ENCODE peak calls at places on chromosomes 13 and 19, in nine cellular contexts. O is neural progenitor cell, V is right atrium auricular region, Z is small intestine, I is upper lobe of left lung, R is mesenchymal stem cell, W is caudate nucleus, H is kidney, P is dorsolateral prefrontal cortex. M is an unnamed sample.

GRCh38 chr13:59360108-59360507 is 803.6 kb downstream of the DIAPH3 start:
- DNase-seq in O (peak), V (no peak), Z (no peak), I (no peak), R (no peak), W (no peak), H (no peak), P (no peak), M (no peak)

GRCh38 chr19:1237754-1238372 is at the start of gene CBARP:
- DNase-seq in O (peak), V (no peak), Z (no peak), I (no peak), R (no peak), W (peak), H (no peak), P (peak), M (no peak)

GRCh38 chr13:75832812-75833211 is 196.7 kb downstream of the LMO7 start:
- DNase-seq in O (no peak), V (no peak), Z (no peak), I (no peak), R (no peak), W (no peak), H (no peak), P (no peak), M (no peak)

GRCh38 chr13:21234537-21234936 is 58.1 kb downstream of the MRPL57 start:
- DNase-seq in O (no peak), V (no peak), Z (no peak), I (no peak), R (peak), W (peak), H (no peak), P (no peak), M (no peak)

GRCh38 chr19:56367829-56368711 is 25.3 kb downstream of the ZNF582 start:
- DNase-seq in O (peak), V (peak), Z (peak), I (peak), R (peak), W (peak), H (peak), P (peak), M (peak)

GRCh38 chr19:2246801-2247361 is 2.2 kb upstream of the AMH start:
- DNase-seq in O (no peak), V (peak), Z (no peak), I (no peak), R (no peak), W (peak), H (peak), P (peak), M (no peak)

GRCh38 chr19:4600082-4600481 is 39.2 kb upstream of the TNFAIP8L1 start:
- DNase-seq in O (no peak), V (no peak), Z (no peak), I (no peak), R (no peak), W (no peak), H (no peak), P (no peak), M (no peak)

GRCh38 chr19:28424662-28425430 is 788.1 kb downstream of the UQCRFS1 start:
- DNase-seq in O (no peak), V (no peak), Z (no peak), I (no peak), R (no peak), W (no peak), H (no peak), P (no peak), M (no peak)

GRCh38 chr19:3068071-3068470 is 5.8 kb upstream of the TLE5 start:
- DNase-seq in O (no peak), V (no peak), Z (no peak), I (no peak), R (no peak), W (no peak), H (peak), P (no peak), M (no peak)

GRCh38 chr13:107842562-107843180 is 372.7 kb downstream of the LIG4 start:
- DNase-seq in O (no peak), V (no peak), Z (no peak), I (no peak), R (peak), W (no peak), H (no peak), P (no peak), M (no peak)

GRCh38 chr13:110047511-110047910 is 259.4 kb downstream of the COL4A1 start:
- DNase-seq in O (no peak), V (peak), Z (no peak), I (peak), R (peak), W (no peak), H (peak), P (no peak), M (no peak)

GRCh38 chr13:102847272-102848234 is 1.7 kb downstream of the ERCC5 start:
- DNase-seq in O (peak), V (no peak), Z (peak), I (no peak), R (peak), W (no peak), H (no peak), P (no peak), M (no peak)

GRCh38 chr13:108780706-108781105 is 151.3 kb downstream of the MYO16 start:
- DNase-seq in O (no peak), V (no peak), Z (no peak), I (no peak), R (no peak), W (no peak), H (no peak), P (no peak), M (no peak)

GRCh38 chr19:45161715-45162463 is 1.1 kb upstream of the NKPD1 start:
- DNase-seq in O (peak), V (no peak), Z (no peak), I (no peak), R (peak), W (no peak), H (peak), P (no peak), M (no peak)

GRCh38 chr19:42286349-42287016 is 15.4 kb upstream of the PRR19 start:
- DNase-seq in O (no peak), V (no peak), Z (no peak), I (no peak), R (no peak), W (peak), H (peak), P (no peak), M (no peak)

GRCh38 chr13:44153536-44153935 is 220.1 kb upstream of the SERP2 start:
- DNase-seq in O (no peak), V (no peak), Z (no peak), I (no peak), R (no peak), W (no peak), H (no peak), P (no peak), M (no peak)

GRCh38 chr13:44156294-44156658 is 217.3 kb upstream of the SERP2 start:
- DNase-seq in O (no peak), V (no peak), Z (no peak), I (no peak), R (no peak), W (no peak), H (no peak), P (no peak), M (no peak)

GRCh38 chr13:44157614-44158013 is 216.0 kb upstream of the SERP2 start:
- DNase-seq in O (no peak), V (no peak), Z (no peak), I (no peak), R (no peak), W (no peak), H (no peak), P (no peak), M (no peak)

GRCh38 chr13:44158055-44158655 is 215.5 kb upstream of the SERP2 start:
- DNase-seq in O (no peak), V (no peak), Z (no peak), I (no peak), R (no peak), W (no peak), H (no peak), P (no peak), M (no peak)

GRCh38 chr13:44155422-44156293 is 218.0 kb upstream of the SERP2 start:
- DNase-seq in O (peak), V (peak), Z (peak), I (peak), R (peak), W (peak), H (peak), P (no peak), M (peak)
- H3K27ac ChIP-seq in O (no peak), V (peak), Z (peak), I (peak), R (no peak), W (peak), H (no peak), P (peak), M (peak)

DNA sequence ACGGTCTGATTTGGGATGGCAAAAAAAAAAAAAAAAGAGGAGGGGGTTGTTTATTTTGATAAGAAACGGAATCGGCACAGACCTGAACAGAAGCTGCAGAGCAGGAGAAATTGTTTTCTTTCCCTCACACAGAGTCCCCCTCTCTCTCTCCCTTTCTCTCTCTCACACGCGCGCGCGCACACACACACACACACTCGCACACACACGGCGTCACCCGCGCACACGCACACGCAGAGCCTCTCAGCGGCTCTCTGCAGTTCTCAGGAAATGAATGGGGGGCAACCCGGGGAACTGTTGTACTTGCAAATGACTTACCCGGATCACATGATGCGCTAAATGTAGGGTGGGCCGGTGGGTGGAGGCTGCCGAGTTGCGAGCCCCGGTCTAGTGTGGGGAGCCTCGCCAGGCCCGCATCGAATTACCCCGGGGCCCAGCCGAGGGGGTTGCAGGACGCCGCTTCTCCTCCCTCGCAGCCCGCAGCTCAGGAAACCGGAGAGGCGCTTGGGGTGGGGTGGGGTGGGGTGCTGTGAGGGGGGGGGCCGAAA is 475 bp downstream of the KLF12 start:
- DNase-seq in O (peak), V (peak), Z (peak), I (peak), R (peak), W (peak), H (peak), P (peak), M (peak)
- H3K27ac ChIP-seq in O (peak), V (peak), Z (peak), I (peak), R (peak), W (peak), H (peak), P (peak), M (peak)

GRCh38 chr13:23620613-23621315 is 50.6 kb downstream of the TNFRSF19 start:
- DNase-seq in O (no peak), V (no peak), Z (no peak), I (no peak), R (no peak), W (no peak), H (no peak), P (no peak), M (no peak)
- H3K27ac ChIP-seq in O (no peak), V (peak), Z (no peak), I (peak), R (peak), W (no peak), H (no peak), P (no peak), M (no peak)

DNA sequence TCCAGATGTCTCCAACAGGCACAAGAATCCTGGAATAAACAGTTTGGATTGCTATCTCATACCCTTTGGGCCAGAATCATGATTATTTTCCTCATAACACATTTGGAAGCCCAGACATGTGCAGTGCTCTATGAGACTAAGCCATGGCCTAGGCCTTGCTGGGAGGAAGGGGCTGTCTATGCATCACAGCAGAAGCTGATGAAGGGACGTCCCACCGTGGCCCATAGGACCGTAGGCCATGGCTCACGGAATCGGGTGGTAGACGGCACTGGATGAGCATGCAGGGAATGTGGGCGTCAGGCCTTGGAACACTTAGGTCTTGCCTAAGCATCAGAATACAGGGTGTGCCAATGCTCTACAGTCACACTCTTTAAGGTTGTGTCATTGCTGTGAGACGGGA is 283.8 kb upstream of the TSHZ3 start:
- DNase-seq in O (no peak), V (no peak), Z (no peak), I (no peak), R (no peak), W (no peak), H (no peak), P (no peak), M (no peak)
- H3K27ac ChIP-seq in O (no peak), V (no peak), Z (no peak), I (no peak), R (no peak), W (no peak), H (no peak), P (no peak), M (no peak)